ENCODE peak calls at places on chromosomes 6 and 20, in five cellular contexts. U, Q, R, N and S are unnamed samples.

GRCh38 chr6:47936820-47937219 is 155.0 kb downstream of the OPN5 start:
- DNase-seq in R (no peak), U (no peak), Q (no peak), N (no peak), S (no peak)

GRCh38 chr20:41149679-41150131 is 12.4 kb downstream of the PLCG1 start:
- DNase-seq in Q (peak; percentile 71), U (no peak), N (no peak), R (no peak), S (peak; percentile 54)

GRCh38 chr6:41286544-41287346 is at the start of gene TREM1:
- DNase-seq in Q (peak; percentile 51), R (no peak), U (no peak), N (peak; percentile 39), S (peak; percentile 97)

GRCh38 chr6:110550353-110550752 is 73.9 kb upstream of the SLC22A16 start:
- DNase-seq in R (no peak), U (no peak), N (no peak), Q (no peak), S (no peak)

GRCh38 chr20:53161073-53161472 is 188.9 kb downstream of the TSHZ2 start:
- DNase-seq in N (no peak), R (no peak), U (no peak), Q (no peak), S (no peak)

GRCh38 chr6:112691289-112691688 is 344.2 kb downstream of the RFPL4B start:
- DNase-seq in R (no peak), Q (peak; percentile 91), N (no peak), U (no peak), S (peak; percentile 83)

GRCh38 chr6:131101911-131102680 is 33.2 kb upstream of the AKAP7 start:
- DNase-seq in R (no peak), U (no peak), N (no peak), Q (peak; percentile 68), S (no peak)

GRCh38 chr6:124319410-124319809 is 515.7 kb downstream of the NKAIN2 start:
- DNase-seq in U (no peak), N (no peak), R (no peak), Q (no peak), S (no peak)

GRCh38 chr20:45128066-45128465 is 3.8 kb upstream of the WFDC12 start:
- DNase-seq in U (no peak), N (no peak), R (no peak), Q (no peak), S (no peak)

GRCh38 chr20:8766868-8767390 is 302.0 kb upstream of the PLCB4 start:
- DNase-seq in U (no peak), Q (no peak), N (no peak), R (no peak), S (no peak)

GRCh38 chr6:154593122-154593521 is 82.6 kb upstream of the CNKSR3 start:
- DNase-seq in R (no peak), Q (no peak), U (peak; percentile 36), N (no peak), S (no peak)

GRCh38 chr20:11766961-11767360 is 150.7 kb upstream of the BTBD3 start:
- DNase-seq in N (no peak), U (peak; percentile 65), R (no peak), Q (peak; percentile 61), S (no peak)

GRCh38 chr6:140490086-140490485 is 1115.6 kb upstream of the CITED2 start:
- DNase-seq in N (no peak), R (no peak), Q (peak; percentile 56), U (no peak), S (no peak)

GRCh38 chr6:43070028-43070632 is 6.0 kb upstream of the PTK7 start:
- DNase-seq in Q (peak; percentile 76), U (no peak), R (no peak), N (no peak), S (peak; percentile 72)

GRCh38 chr6:90538651-90539050 is 48.2 kb downstream of the MAP3K7 start:
- DNase-seq in Q (peak; percentile 51), N (no peak), R (no peak), U (no peak), S (no peak)

GRCh38 chr20:50004175-50004574 is 21.4 kb downstream of the SNAI1 start:
- DNase-seq in N (no peak), Q (no peak), R (no peak), U (no peak), S (no peak)

GRCh38 chr6:87366428-87366827 is 21.8 kb downstream of the C6orf163 start:
- DNase-seq in N (no peak), U (no peak), Q (peak; percentile 8), R (no peak), S (peak; percentile 9)

DNA sequence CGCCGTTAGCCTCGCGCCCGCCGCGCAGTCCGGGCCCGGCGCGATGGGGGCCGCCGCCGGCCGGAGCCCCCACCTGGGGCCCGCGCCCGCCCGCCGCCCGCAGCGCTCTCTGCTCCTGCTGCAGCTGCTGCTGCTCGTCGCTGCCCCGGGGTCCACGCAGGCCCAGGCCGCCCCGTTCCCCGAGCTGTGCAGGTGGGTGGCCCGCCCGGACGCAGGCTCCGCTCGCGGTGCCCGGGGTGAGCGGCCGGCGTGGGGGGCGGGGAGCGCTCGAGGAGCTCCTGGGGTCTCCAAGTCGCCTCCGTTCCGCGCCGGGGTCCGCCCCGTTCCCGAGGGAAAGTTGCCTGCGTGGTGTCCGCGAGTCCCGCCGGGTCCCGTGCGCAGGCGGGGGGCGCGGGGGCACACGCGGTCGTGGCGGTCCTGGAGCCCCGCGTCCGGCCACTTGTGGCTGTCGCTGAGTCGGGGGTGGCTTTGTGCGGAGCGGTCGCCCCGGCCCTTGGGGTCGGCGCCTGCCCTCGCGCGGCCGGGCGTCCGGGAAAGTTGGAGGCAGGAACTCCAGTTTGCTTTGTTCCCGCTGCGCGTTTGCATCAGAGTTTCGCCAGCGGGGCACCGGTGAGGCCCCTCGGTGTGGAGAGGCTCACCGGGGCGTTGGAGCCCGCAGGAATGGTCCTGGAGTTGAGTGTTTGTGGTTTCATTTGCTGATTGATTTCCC is 476 bp downstream of the IGF2R start:
- DNase-seq in R (peak; percentile 41), Q (peak; percentile 17), U (no peak), N (peak; percentile 68), S (no peak)
- H3K14ac ChIP-seq in R (peak overlapping the region; percentile 76), Q (no peak overlapping the region), U (peak overlapping the region; percentile 90), N (no peak overlapping the region), S (peak overlapping the region; percentile 79)

GRCh38 chr6:11722224-11722623 is 56.4 kb downstream of the ADTRP start:
- DNase-seq in U (no peak), N (no peak), Q (no peak), R (no peak), S (no peak)

GRCh38 chr6:11718461-11718860 is 60.1 kb downstream of the ADTRP start:
- DNase-seq in N (no peak), Q (peak; percentile 18), R (no peak), U (no peak), S (no peak)

GRCh38 chr6:11727356-11727755 is 51.2 kb downstream of the ADTRP start:
- DNase-seq in N (no peak), R (no peak), U (no peak), Q (peak; percentile 28), S (peak; percentile 28)

GRCh38 chr6:11718031-11718430 is 60.6 kb downstream of the ADTRP start:
- DNase-seq in Q (no peak), U (no peak), R (no peak), N (no peak), S (no peak)

DNA sequence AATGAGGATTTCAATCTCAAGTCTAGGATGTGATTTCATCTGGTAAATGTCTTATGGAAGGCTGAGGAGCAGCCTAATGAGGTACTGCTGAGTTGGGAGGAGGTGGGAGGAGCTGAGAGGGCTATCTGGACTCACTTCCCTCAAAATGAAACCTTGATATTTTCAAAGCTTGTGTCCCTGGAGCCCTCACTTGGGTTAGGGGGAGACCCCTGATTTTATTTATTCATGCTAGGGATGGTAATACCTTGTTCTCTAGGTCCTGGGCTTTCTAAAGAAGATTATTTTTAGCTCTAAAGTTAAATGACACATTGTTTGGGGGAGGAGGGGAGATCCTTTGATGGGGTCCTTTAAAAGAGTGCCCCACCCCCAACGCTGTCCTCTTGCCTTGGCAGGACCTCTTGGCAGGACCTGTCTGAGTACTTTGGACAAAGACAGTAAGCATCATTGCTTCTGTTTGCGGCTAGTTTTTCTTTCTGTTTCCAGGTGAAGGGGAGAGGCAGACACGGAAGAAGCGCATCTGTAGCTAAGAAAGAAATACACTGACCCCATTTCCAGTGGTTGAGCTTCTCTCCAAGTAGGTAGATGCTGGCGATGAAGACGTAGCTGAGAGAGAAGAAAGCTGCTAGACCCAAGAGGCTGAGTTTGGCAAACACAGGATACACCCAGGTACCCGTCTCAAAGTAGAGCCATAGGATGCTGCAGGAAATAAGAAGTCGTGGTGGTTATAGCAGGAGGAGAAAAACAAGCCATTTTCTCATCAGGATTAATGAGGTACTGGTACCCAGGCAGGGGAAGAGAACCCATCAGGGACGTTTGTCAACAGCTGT is 55.6 kb downstream of the ADTRP start:
- DNase-seq in U (no peak), N (no peak), Q (no peak), R (no peak), S (no peak)
- H2BK15ac ChIP-seq in U (no peak overlapping the region), N (no peak overlapping the region), Q (no peak overlapping the region), R (no peak overlapping the region), S (no peak overlapping the region)

DNA sequence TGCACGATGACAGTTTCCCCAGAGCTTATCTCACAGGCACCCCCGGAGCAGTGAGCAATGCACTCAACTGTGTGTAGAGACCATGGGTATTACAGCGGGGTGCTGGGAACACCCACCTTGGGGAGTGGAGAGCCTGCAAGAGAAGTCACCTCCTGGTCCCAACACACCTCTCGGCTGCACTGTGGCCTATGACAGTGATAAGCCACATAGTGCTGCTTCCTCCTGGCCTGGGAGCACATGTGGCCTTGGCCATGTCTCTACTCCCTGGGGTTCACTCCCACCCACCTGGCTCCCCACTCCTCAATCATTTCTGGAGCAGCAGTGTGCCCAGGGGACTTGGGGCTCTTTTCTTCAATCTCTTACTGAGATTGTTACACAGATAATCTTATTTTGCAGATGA is 77.0 kb downstream of the SLC24A3 start:
- DNase-seq in Q (no peak), R (no peak), U (no peak), N (no peak), S (no peak)
- H3K14ac ChIP-seq in Q (no peak overlapping the region), R (no peak overlapping the region), U (no peak overlapping the region), N (no peak overlapping the region), S (no peak overlapping the region)

GRCh38 chr6:68635412-68635705 is 277 bp downstream of the ADGRB3 start:
- DNase-seq in U (no peak), R (no peak), N (no peak), Q (no peak), S (no peak)

GRCh38 chr6:68637782-68638181 is 2.7 kb downstream of the ADGRB3 start:
- DNase-seq in U (no peak), N (no peak), R (no peak), Q (no peak), S (no peak)

GRCh38 chr6:68634503-68635411 is at the start of gene ADGRB3:
- DNase-seq in R (peak; percentile 81), N (peak; percentile 74), U (peak; percentile 77), Q (peak; percentile 47), S (peak; percentile 83)

GRCh38 chr6:68636710-68637470 is 1.8 kb downstream of the ADGRB3 start:
- DNase-seq in N (no peak), Q (no peak), R (no peak), U (no peak), S (no peak)

DNA sequence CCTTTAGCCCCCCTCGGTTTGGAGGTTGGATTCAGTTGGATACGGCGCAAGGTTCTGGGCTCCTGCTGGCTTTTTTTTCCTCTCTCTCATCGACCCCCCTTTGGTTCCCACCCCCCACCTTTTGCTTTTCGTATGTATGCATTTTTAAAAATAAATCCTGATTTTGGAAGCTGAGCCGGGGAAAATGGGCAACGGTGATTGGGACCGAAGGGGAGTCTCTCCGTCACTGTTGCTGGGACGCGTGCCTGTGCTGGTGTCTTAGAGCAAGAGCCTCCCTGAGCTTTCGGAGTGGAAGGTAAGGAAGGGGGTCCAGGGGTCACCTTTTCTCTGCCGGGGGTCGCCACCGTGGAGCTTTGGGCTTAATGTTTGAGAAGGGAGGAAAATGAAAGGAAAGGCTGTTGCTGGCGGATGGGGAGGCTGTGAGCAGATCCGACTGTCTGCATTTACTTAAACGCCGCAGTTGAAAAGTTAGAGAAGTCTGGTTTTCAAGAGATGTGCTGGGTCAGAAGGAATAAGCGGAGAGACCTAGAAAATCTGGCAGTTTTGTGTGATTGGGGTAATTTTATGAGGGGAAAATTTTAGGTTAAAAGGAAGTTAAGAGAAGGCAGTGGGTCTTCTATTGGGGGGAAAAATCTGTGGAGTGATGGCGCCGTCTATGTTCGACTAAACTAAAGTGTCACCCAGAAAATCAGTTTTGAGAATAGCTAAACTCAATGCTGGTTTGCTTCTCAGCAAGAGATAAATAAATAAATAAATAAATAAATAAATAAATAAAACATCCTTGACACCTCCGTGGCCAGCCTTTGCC is 828 bp downstream of the ADGRB3 start:
- DNase-seq in Q (no peak), R (peak; percentile 23), U (peak; percentile 33), N (peak; percentile 53), S (peak; percentile 42)
- H2BK15ac ChIP-seq in Q (no peak overlapping the region), R (no peak overlapping the region), U (no peak overlapping the region), N (no peak overlapping the region), S (peak overlapping the region; percentile 63)